ENCODE peak calls at places on chromosomes 12 and 14, in eight cellular contexts. One of them, this sample, is unnamed.

GRCh38 chr14:103880334-103880985 is 33.1 kb upstream of the PPP1R13B start:
- DNase-seq in astrocyte of the spinal cord: peak
- DNase-seq in transverse colon: peak
- DNase-seq in hepatocyte: peak
- DNase-seq in cardiac fibroblast: peak
- DNase-seq in AG09309: peak
- DNase-seq in GM23338: no peak
- DNase-seq in brain microvascular endothelial cell: peak
- DNase-seq in this sample: peak

GRCh38 chr12:121524196-121524930 is 56.5 kb downstream of the KDM2B start:
- DNase-seq in astrocyte of the spinal cord: no peak
- DNase-seq in transverse colon: no peak
- DNase-seq in hepatocyte: no peak
- DNase-seq in cardiac fibroblast: no peak
- DNase-seq in AG09309: no peak
- DNase-seq in GM23338: no peak
- DNase-seq in brain microvascular endothelial cell: no peak
- DNase-seq in this sample: no peak

GRCh38 chr12:119998471-119999245 is 9.6 kb downstream of the BICDL1 start:
- DNase-seq in astrocyte of the spinal cord: no peak
- DNase-seq in transverse colon: no peak
- DNase-seq in hepatocyte: no peak
- DNase-seq in cardiac fibroblast: no peak
- DNase-seq in AG09309: no peak
- DNase-seq in GM23338: no peak
- DNase-seq in brain microvascular endothelial cell: no peak
- DNase-seq in this sample: no peak

GRCh38 chr12:131204416-131205311 is 251.0 kb downstream of the ADGRD1 start:
- DNase-seq in astrocyte of the spinal cord: no peak
- DNase-seq in transverse colon: no peak
- DNase-seq in hepatocyte: no peak
- DNase-seq in cardiac fibroblast: no peak
- DNase-seq in AG09309: no peak
- DNase-seq in GM23338: no peak
- DNase-seq in brain microvascular endothelial cell: no peak
- DNase-seq in this sample: no peak

GRCh38 chr12:104360988-104361707 is 57.6 kb downstream of the EID3 start:
- DNase-seq in astrocyte of the spinal cord: no peak
- DNase-seq in transverse colon: no peak
- DNase-seq in hepatocyte: peak
- DNase-seq in cardiac fibroblast: peak
- DNase-seq in AG09309: no peak
- DNase-seq in GM23338: no peak
- DNase-seq in brain microvascular endothelial cell: peak
- DNase-seq in this sample: no peak

GRCh38 chr12:112684742-112685141 is 106.8 kb upstream of the RPH3A start:
- DNase-seq in astrocyte of the spinal cord: no peak
- DNase-seq in transverse colon: no peak
- DNase-seq in hepatocyte: no peak
- DNase-seq in cardiac fibroblast: no peak
- DNase-seq in AG09309: no peak
- DNase-seq in GM23338: peak
- DNase-seq in brain microvascular endothelial cell: no peak
- DNase-seq in this sample: no peak

GRCh38 chr12:121980892-121981272 is 40.8 kb upstream of the BCL7A start:
- DNase-seq in astrocyte of the spinal cord: no peak
- DNase-seq in transverse colon: no peak
- DNase-seq in hepatocyte: no peak
- DNase-seq in cardiac fibroblast: no peak
- DNase-seq in AG09309: no peak
- DNase-seq in GM23338: no peak
- DNase-seq in brain microvascular endothelial cell: no peak
- DNase-seq in this sample: no peak

GRCh38 chr14:104937694-104938365 is 13.2 kb downstream of the PLD4 start:
- DNase-seq in astrocyte of the spinal cord: no peak
- DNase-seq in transverse colon: no peak
- DNase-seq in hepatocyte: no peak
- DNase-seq in cardiac fibroblast: no peak
- DNase-seq in AG09309: no peak
- DNase-seq in GM23338: no peak
- DNase-seq in brain microvascular endothelial cell: no peak
- DNase-seq in this sample: no peak

GRCh38 chr12:90659060-90659459 is 295.9 kb downstream of the CCER1 start:
- DNase-seq in astrocyte of the spinal cord: no peak
- DNase-seq in transverse colon: no peak
- DNase-seq in hepatocyte: no peak
- DNase-seq in cardiac fibroblast: no peak
- DNase-seq in AG09309: no peak
- DNase-seq in GM23338: no peak
- DNase-seq in brain microvascular endothelial cell: no peak
- DNase-seq in this sample: no peak

GRCh38 chr12:24364921-24365320 is 415.5 kb upstream of the SOX5 start:
- DNase-seq in astrocyte of the spinal cord: no peak
- DNase-seq in transverse colon: no peak
- DNase-seq in hepatocyte: no peak
- DNase-seq in cardiac fibroblast: no peak
- DNase-seq in AG09309: no peak
- DNase-seq in GM23338: no peak
- DNase-seq in brain microvascular endothelial cell: no peak
- DNase-seq in this sample: no peak

GRCh38 chr14:25237845-25238244 is 187.9 kb upstream of the STXBP6 start:
- DNase-seq in astrocyte of the spinal cord: no peak
- DNase-seq in transverse colon: peak
- DNase-seq in hepatocyte: peak
- DNase-seq in cardiac fibroblast: peak
- DNase-seq in AG09309: no peak
- DNase-seq in GM23338: peak
- DNase-seq in brain microvascular endothelial cell: no peak
- DNase-seq in this sample: peak

GRCh38 chr12:112166051-112167015 is 41.0 kb downstream of the TRAFD1 start:
- DNase-seq in astrocyte of the spinal cord: no peak
- DNase-seq in transverse colon: no peak
- DNase-seq in hepatocyte: no peak
- DNase-seq in cardiac fibroblast: no peak
- DNase-seq in AG09309: no peak
- DNase-seq in GM23338: no peak
- DNase-seq in brain microvascular endothelial cell: no peak
- DNase-seq in this sample: no peak

GRCh38 chr14:102900631-102901571 is 21.6 kb upstream of the AMN start:
- DNase-seq in astrocyte of the spinal cord: no peak
- DNase-seq in transverse colon: no peak
- DNase-seq in hepatocyte: no peak
- DNase-seq in cardiac fibroblast: no peak
- DNase-seq in AG09309: no peak
- DNase-seq in GM23338: no peak
- DNase-seq in brain microvascular endothelial cell: no peak
- DNase-seq in this sample: no peak

GRCh38 chr14:96363751-96364336 is 518 bp downstream of the GSKIP start:
- DNase-seq in astrocyte of the spinal cord: peak
- DNase-seq in transverse colon: peak
- DNase-seq in hepatocyte: peak
- DNase-seq in cardiac fibroblast: peak
- DNase-seq in AG09309: no peak
- DNase-seq in GM23338: peak
- DNase-seq in brain microvascular endothelial cell: peak
- DNase-seq in this sample: peak

GRCh38 chr12:18578191-18578590 is 159.6 kb downstream of the PLCZ1 start:
- DNase-seq in astrocyte of the spinal cord: no peak
- DNase-seq in transverse colon: no peak
- DNase-seq in hepatocyte: no peak
- DNase-seq in cardiac fibroblast: peak
- DNase-seq in AG09309: no peak
- DNase-seq in GM23338: no peak
- DNase-seq in brain microvascular endothelial cell: no peak
- DNase-seq in this sample: peak

GRCh38 chr14:72929316-72930080 is 3.2 kb downstream of the DCAF4 start:
- DNase-seq in astrocyte of the spinal cord: no peak
- DNase-seq in transverse colon: no peak
- DNase-seq in hepatocyte: no peak
- DNase-seq in cardiac fibroblast: no peak
- DNase-seq in AG09309: no peak
- DNase-seq in GM23338: no peak
- DNase-seq in brain microvascular endothelial cell: no peak
- DNase-seq in this sample: no peak

GRCh38 chr14:41915732-41916131 is 309.1 kb downstream of the LRFN5 start:
- DNase-seq in astrocyte of the spinal cord: no peak
- DNase-seq in transverse colon: no peak
- DNase-seq in hepatocyte: no peak
- DNase-seq in cardiac fibroblast: no peak
- DNase-seq in AG09309: no peak
- DNase-seq in GM23338: no peak
- DNase-seq in brain microvascular endothelial cell: no peak
- DNase-seq in this sample: no peak

GRCh38 chr14:103084021-103084919 is at the start of gene LBHD2:
- DNase-seq in astrocyte of the spinal cord: no peak
- DNase-seq in transverse colon: no peak
- DNase-seq in hepatocyte: no peak
- DNase-seq in cardiac fibroblast: no peak
- DNase-seq in AG09309: no peak
- DNase-seq in GM23338: peak
- DNase-seq in brain microvascular endothelial cell: no peak
- DNase-seq in this sample: no peak

GRCh38 chr12:49587174-49587908 is 18.1 kb downstream of the FAM186B start:
- DNase-seq in astrocyte of the spinal cord: no peak
- DNase-seq in transverse colon: no peak
- DNase-seq in hepatocyte: no peak
- DNase-seq in cardiac fibroblast: no peak
- DNase-seq in AG09309: no peak
- DNase-seq in GM23338: peak
- DNase-seq in brain microvascular endothelial cell: no peak
- DNase-seq in this sample: no peak

DNA sequence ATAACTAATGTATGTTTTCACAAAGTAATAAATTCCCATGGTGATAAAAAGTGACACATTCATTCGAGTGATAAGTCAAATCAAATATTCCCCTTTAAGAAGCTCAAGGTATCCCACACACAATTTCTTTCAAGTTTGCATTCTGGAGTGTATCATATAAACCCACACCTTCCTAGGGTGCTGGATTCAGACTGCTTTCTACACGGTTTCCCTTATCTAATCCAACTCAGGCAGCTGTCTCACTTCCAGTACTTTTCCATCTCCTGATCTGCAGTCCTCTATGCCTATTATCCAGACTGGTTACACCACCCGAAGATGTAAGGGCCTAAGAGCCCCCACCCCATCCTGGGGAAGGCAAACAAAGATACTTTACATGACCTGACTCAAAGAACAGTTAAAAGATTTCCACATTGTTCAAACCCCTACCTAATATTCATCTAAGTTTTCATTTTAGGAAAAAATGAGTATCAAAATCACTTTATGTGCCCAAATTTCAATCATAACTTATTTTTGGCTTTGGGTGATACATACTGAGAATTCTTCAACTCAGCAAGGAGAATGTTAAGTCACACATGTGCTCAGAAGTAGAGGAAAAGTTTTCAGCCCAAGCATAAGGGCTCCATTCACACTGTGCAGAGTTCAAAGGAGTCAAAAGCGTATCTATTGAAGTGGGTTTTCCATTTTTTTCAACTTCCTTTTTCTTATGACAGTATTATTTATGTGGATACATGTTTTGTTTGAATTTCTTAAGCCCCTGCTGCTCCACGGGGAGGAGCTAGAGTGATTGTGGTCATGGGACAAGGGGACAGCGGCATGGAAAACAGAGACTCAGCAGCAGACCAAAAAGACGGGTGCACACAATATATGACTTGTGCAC is 41.8 kb downstream of the CORO1C start:
- DNase-seq in astrocyte of the spinal cord: peak
- DNase-seq in transverse colon: peak
- DNase-seq in hepatocyte: peak
- DNase-seq in cardiac fibroblast: peak
- DNase-seq in AG09309: no peak
- DNase-seq in GM23338: no peak
- DNase-seq in brain microvascular endothelial cell: no peak
- DNase-seq in this sample: no peak
- TF ChIP-seq CTCF in astrocyte of the spinal cord: no peak
- TF ChIP-seq CTCF in transverse colon: no peak
- TF ChIP-seq CTCF in hepatocyte: peak
- TF ChIP-seq CTCF in cardiac fibroblast: no peak
- TF ChIP-seq CTCF in AG09309: peak
- TF ChIP-seq CTCF in GM23338: no peak
- TF ChIP-seq CTCF in brain microvascular endothelial cell: peak
- TF ChIP-seq CTCF in this sample: no peak

DNA sequence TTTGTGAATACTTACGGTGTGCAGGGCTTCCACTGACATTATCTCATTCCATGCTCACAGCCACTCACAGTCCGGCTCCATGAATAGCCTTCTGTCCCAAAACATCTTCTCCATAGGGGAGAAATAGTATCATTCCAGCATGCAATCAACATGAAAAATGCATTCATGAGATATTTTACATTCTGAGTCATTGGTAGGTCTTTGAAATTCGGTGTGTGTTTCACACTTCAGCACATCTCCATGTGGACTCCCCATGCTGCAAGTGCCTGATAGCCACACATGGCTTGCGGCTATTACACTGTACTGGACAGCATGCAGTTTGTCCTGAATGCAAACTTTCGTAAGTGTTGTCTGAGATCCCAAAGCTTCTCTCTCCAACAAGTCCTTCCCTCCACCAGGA is 449.3 kb downstream of the MED13L start:
- DNase-seq in astrocyte of the spinal cord: no peak
- DNase-seq in transverse colon: no peak
- DNase-seq in hepatocyte: no peak
- DNase-seq in cardiac fibroblast: no peak
- DNase-seq in AG09309: no peak
- DNase-seq in GM23338: no peak
- DNase-seq in brain microvascular endothelial cell: no peak
- DNase-seq in this sample: no peak
- H3K4me3 ChIP-seq in astrocyte of the spinal cord: no peak
- H3K4me3 ChIP-seq in transverse colon: no peak
- H3K4me3 ChIP-seq in hepatocyte: no peak
- H3K4me3 ChIP-seq in cardiac fibroblast: no peak
- H3K4me3 ChIP-seq in AG09309: no peak
- H3K4me3 ChIP-seq in GM23338: no peak
- H3K4me3 ChIP-seq in brain microvascular endothelial cell: no peak
- H3K4me3 ChIP-seq in this sample: no peak

DNA sequence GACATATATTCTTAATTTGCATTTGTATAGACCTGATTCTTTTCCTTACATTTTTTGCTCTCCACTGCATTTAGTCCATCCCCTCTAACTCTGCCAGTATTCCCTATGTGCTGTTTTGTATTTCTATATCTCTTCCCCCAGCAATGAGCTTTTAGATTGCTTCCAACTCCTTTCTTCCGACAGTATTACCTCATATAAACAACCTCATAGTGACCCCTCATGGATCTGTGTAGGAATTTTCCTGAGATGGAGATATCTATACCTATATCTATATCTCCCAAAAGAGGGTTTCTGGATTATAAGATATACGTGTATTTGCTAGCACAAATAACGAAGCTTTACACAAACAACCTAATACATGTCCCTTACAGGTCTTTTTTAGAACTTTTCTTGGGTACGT is 161.9 kb downstream of the CRADD start:
- DNase-seq in astrocyte of the spinal cord: no peak
- DNase-seq in transverse colon: no peak
- DNase-seq in hepatocyte: no peak
- DNase-seq in cardiac fibroblast: no peak
- DNase-seq in AG09309: no peak
- DNase-seq in GM23338: no peak
- DNase-seq in brain microvascular endothelial cell: no peak
- DNase-seq in this sample: no peak
- TF ChIP-seq CTCF in astrocyte of the spinal cord: no peak
- TF ChIP-seq CTCF in transverse colon: no peak
- TF ChIP-seq CTCF in hepatocyte: no peak
- TF ChIP-seq CTCF in cardiac fibroblast: no peak
- TF ChIP-seq CTCF in AG09309: no peak
- TF ChIP-seq CTCF in GM23338: peak
- TF ChIP-seq CTCF in brain microvascular endothelial cell: no peak
- TF ChIP-seq CTCF in this sample: no peak

GRCh38 chr12:132941336-132941954 is 14.7 kb downstream of the ZNF605 start:
- DNase-seq in astrocyte of the spinal cord: no peak
- DNase-seq in transverse colon: no peak
- DNase-seq in hepatocyte: no peak
- DNase-seq in cardiac fibroblast: no peak
- DNase-seq in AG09309: no peak
- DNase-seq in GM23338: no peak
- DNase-seq in brain microvascular endothelial cell: no peak
- DNase-seq in this sample: no peak
- H3K4me3 ChIP-seq in astrocyte of the spinal cord: no peak
- H3K4me3 ChIP-seq in transverse colon: no peak
- H3K4me3 ChIP-seq in hepatocyte: no peak
- H3K4me3 ChIP-seq in cardiac fibroblast: no peak
- H3K4me3 ChIP-seq in AG09309: no peak
- H3K4me3 ChIP-seq in GM23338: no peak
- H3K4me3 ChIP-seq in brain microvascular endothelial cell: no peak
- H3K4me3 ChIP-seq in this sample: no peak

This sample was measured in epithelial cell of esophagus.